ENCODE peak calls at places on chromosome 4, in eight cellular contexts. D is lower lobe of right lung; K is endodermal cell; S is CD8-positive, alpha-beta T cell; Q is fibroblast of the aortic adventitia; V is epithelial cell of esophagus; Y is AG09309; C is hepatocyte. M is an unnamed sample.

GRCh38 chr4:165814256-165815010 is 58.6 kb upstream of the TLL1 start:
- DNase-seq in D (no peak), K (no peak), S (no peak), Q (peak), V (peak), Y (no peak), C (no peak), M (no peak)

GRCh38 chr4:86942185-86942666 is 7.4 kb downstream of the AFF1 start:
- DNase-seq in D (no peak), K (no peak), S (no peak), Q (peak), V (peak), Y (no peak), C (peak), M (peak)

GRCh38 chr4:89249716-89250361 is 57.8 kb downstream of the GPRIN3 start:
- DNase-seq in D (no peak), K (no peak), S (no peak), Q (no peak), V (no peak), Y (no peak), C (no peak), M (no peak)

GRCh38 chr4:177717407-177717806 is 275.2 kb upstream of the AGA start:
- DNase-seq in D (no peak), K (no peak), S (no peak), Q (no peak), V (no peak), Y (no peak), C (no peak), M (no peak)

GRCh38 chr4:40202474-40202873 is 5.6 kb downstream of the RHOH start:
- DNase-seq in D (no peak), K (no peak), S (no peak), Q (no peak), V (no peak), Y (no peak), C (no peak), M (no peak)

GRCh38 chr4:176320976-176321361 is 1.2 kb downstream of the SPCS3 start:
- DNase-seq in D (no peak), K (no peak), S (no peak), Q (peak), V (no peak), Y (no peak), C (no peak), M (no peak)

GRCh38 chr4:16993966-16994840 is 95.8 kb upstream of the LDB2 start:
- DNase-seq in D (no peak), K (peak), S (no peak), Q (no peak), V (no peak), Y (no peak), C (no peak), M (no peak)

GRCh38 chr4:36317731-36318130 is 36.3 kb downstream of the DTHD1 start:
- DNase-seq in D (no peak), K (no peak), S (no peak), Q (no peak), V (no peak), Y (no peak), C (no peak), M (no peak)

GRCh38 chr4:18103876-18104275 is 82.3 kb upstream of the LCORL start:
- DNase-seq in D (no peak), K (no peak), S (no peak), Q (no peak), V (no peak), Y (no peak), C (no peak), M (no peak)

GRCh38 chr4:180057891-180058643 is 2185.1 kb upstream of the TENM3 start:
- DNase-seq in D (peak), K (peak), S (no peak), Q (no peak), V (no peak), Y (no peak), C (peak), M (peak)

GRCh38 chr4:2835978-2836377 is 7.7 kb upstream of the ADD1 start:
- DNase-seq in D (no peak), K (no peak), S (no peak), Q (no peak), V (no peak), Y (no peak), C (peak), M (no peak)

GRCh38 chr4:44462259-44462658 is 13.7 kb upstream of the KCTD8 start:
- DNase-seq in D (no peak), K (no peak), S (no peak), Q (no peak), V (peak), Y (no peak), C (no peak), M (no peak)

GRCh38 chr4:244471-244870 is 60.8 kb downstream of the ZNF732 start:
- DNase-seq in D (no peak), K (peak), S (peak), Q (peak), V (peak), Y (peak), C (peak), M (peak)

GRCh38 chr4:165385124-165385523 is 6.3 kb downstream of the CPE start:
- DNase-seq in D (no peak), K (no peak), S (no peak), Q (no peak), V (no peak), Y (no peak), C (no peak), M (no peak)

GRCh38 chr4:74926007-74926406 is 6.9 kb upstream of the PARM1 start:
- DNase-seq in D (no peak), K (no peak), S (no peak), Q (no peak), V (no peak), Y (no peak), C (no peak), M (no peak)

GRCh38 chr4:2792711-2793577 is at the start of gene SH3BP2:
- DNase-seq in D (peak), K (peak), S (no peak), Q (peak), V (peak), Y (no peak), C (peak), M (peak)

GRCh38 chr4:77240469-77241066 is 83.6 kb downstream of the CCNG2 start:
- DNase-seq in D (peak), K (peak), S (peak), Q (peak), V (peak), Y (no peak), C (peak), M (peak)

GRCh38 chr4:182789588-182789987 is 127.6 kb downstream of the DCTD start:
- DNase-seq in D (no peak), K (no peak), S (no peak), Q (no peak), V (no peak), Y (no peak), C (no peak), M (no peak)

GRCh38 chr4:6190486-6190885 is 9.9 kb downstream of the JAKMIP1 start:
- DNase-seq in D (no peak), K (no peak), S (no peak), Q (no peak), V (no peak), Y (no peak), C (no peak), M (no peak)

GRCh38 chr4:89298160-89298559 is 9.4 kb downstream of the GPRIN3 start:
- DNase-seq in D (no peak), K (no peak), S (no peak), Q (no peak), V (no peak), Y (no peak), C (no peak), M (no peak)

GRCh38 chr4:1310796-1311715 is 21.4 kb downstream of the MAEA start:
- DNase-seq in D (peak), K (peak), S (no peak), Q (no peak), V (no peak), Y (no peak), C (no peak), M (no peak)

GRCh38 chr4:186227221-186227620 is at the start of gene KLKB1:
- DNase-seq in D (no peak), K (no peak), S (no peak), Q (no peak), V (no peak), Y (no peak), C (peak), M (no peak)

GRCh38 chr4:46211406-46211805 is 87.6 kb upstream of the GABRG1 start:
- DNase-seq in D (no peak), K (no peak), S (no peak), Q (no peak), V (no peak), Y (no peak), C (no peak), M (no peak)

GRCh38 chr4:8558080-8558960 is 21.9 kb upstream of the GPR78 start:
- DNase-seq in D (no peak), K (no peak), S (no peak), Q (no peak), V (no peak), Y (no peak), C (no peak), M (no peak)

GRCh38 chr4:1365271-1366178 is 18.5 kb downstream of the UVSSA start:
- DNase-seq in D (peak), K (peak), S (no peak), Q (no peak), V (peak), Y (no peak), C (no peak), M (no peak)

DNA sequence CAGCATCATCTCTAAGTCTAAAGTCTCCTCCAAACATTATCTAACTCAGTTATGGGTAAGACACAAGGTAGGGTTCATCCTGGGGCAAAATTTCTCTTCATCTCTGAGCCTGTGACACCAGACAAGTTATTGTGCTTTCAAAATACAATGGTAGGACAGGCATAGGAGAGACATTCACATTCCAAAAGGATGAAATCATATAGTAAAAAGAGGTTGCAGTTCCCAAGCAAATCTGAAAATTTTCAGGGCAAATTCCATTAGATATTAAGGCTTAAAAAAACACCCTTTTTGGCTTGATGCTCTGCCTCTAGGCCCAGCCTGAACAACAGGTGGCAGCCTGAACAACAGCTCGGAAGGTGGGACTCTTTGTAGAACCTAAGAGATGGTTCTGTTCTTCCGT is 448.3 kb upstream of the SLIT2 start:
- DNase-seq in D (no peak), K (no peak), S (no peak), Q (peak), V (no peak), Y (no peak), C (no peak), M (peak)
- TF ChIP-seq CTCF in D (no peak), K (no peak), S (no peak), Q (no peak), V (no peak), Y (no peak), C (no peak), M (no peak)

GRCh38 chr4:158521490-158522111 is at the start of gene RXFP1:
- DNase-seq in D (no peak), K (no peak), S (no peak), Q (peak), V (no peak), Y (no peak), C (no peak), M (no peak)
- H3K4me3 ChIP-seq in D (peak), K (no peak), S (no peak), Q (peak), V (no peak), Y (peak), C (no peak), M (no peak)

GRCh38 chr4:100789991-100790390 is 272.2 kb upstream of the EMCN start:
- DNase-seq in D (no peak), K (no peak), S (no peak), Q (no peak), V (no peak), Y (no peak), C (no peak), M (no peak)
- TF ChIP-seq CTCF in D (no peak), K (no peak), S (no peak), Q (no peak), V (no peak), Y (no peak), C (no peak), M (no peak)

GRCh38 chr4:121283319-121283718 is 97.5 kb downstream of the QRFPR start:
- DNase-seq in D (no peak), K (no peak), S (no peak), Q (no peak), V (no peak), Y (no peak), C (no peak), M (no peak)
- H3K4me3 ChIP-seq in D (no peak), K (no peak), S (no peak), Q (no peak), V (no peak), Y (no peak), C (no peak), M (no peak)

GRCh38 chr4:115090483-115091075 is 22.8 kb downstream of the NDST4 start:
- DNase-seq in D (no peak), K (no peak), S (no peak), Q (peak), V (peak), Y (no peak), C (peak), M (peak)
- TF ChIP-seq CTCF in D (peak), K (peak), S (peak), Q (peak), V (peak), Y (peak), C (peak), M (peak)

DNA sequence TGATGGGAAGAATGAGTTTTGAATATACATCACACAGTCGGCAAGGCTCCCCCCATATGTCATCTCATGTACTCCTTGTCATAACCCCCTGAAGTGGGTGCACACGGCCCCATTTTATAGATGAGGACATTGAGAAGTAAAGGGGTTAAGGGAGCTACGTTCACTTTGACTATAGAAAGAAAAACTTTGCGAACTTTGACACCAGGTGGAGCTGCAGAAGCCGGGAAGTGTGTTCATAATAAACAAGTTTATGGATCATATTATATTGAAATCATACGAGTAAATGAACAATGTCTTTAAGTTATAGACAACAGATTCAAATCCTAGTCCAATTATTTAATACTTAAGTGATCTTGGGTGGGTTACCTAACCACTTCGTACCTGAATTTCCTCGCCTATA is 203.8 kb upstream of the PITX2 start:
- DNase-seq in D (no peak), K (no peak), S (no peak), Q (no peak), V (no peak), Y (no peak), C (no peak), M (no peak)
- H3K4me3 ChIP-seq in D (no peak), K (no peak), S (no peak), Q (no peak), V (no peak), Y (no peak), C (no peak), M (no peak)

DNA sequence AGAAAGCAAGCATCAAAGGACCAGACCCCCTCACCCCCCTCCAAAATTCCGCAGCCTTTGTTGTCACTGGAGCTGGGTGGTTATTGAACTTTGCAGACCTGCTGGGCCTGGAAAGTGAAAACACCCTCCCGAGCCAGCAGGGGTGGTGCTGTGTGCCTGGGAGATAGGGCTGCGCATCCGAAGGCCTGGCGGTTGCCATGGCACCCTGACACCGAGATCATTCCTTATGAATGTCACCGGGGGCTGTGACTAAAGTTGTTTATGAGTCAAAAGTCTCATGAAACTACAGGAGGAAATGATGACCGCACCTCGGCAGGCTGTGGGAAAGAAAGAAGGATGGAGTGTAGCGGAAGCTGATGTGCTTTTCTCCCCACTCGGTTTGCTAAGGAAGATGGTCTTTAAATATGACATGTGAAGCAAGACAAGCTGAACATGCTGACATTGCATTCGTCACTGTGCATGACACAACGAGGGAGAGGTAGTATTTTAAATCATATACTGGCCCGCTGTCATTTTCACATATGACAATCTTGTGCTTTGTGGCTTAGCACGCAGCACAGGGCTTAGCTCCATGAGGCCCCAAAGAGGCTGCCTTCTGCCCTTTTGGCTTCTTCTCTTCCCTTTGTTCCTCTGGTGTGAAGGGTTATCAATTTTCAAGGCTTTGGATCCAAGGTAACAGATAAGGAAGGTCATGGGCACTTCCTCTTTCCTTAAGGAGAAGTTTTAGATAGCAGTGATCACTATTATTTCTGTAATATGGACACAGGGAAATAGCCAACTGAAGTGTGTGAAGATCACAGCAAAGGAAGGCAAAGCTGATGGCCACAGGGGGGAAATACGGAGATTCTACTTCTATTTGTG is 367.1 kb downstream of the UNC5C start:
- DNase-seq in D (no peak), K (peak), S (no peak), Q (no peak), V (no peak), Y (no peak), C (no peak), M (no peak)
- TF ChIP-seq CTCF in D (no peak), K (peak), S (no peak), Q (no peak), V (no peak), Y (no peak), C (no peak), M (no peak)

GRCh38 chr4:76198411-76199237 is 15.0 kb downstream of the SCARB2 start:
- DNase-seq in D (peak), K (peak), S (no peak), Q (peak), V (peak), Y (peak), C (peak), M (peak)
- H3K4me3 ChIP-seq in D (no peak), K (no peak), S (no peak), Q (no peak), V (no peak), Y (no peak), C (no peak), M (peak)